ENCODE peak calls at places on chromosomes 6 and 20, in seven cellular contexts. One of them, this sample, is unnamed. For H3K79me2 and H3K9me2, the result is how much of the 10 kb centered on the place peaks cover.

GRCh38 chr20:54156981-54157835 is 16.6 kb downstream of the CYP24A1 start:
- DNase-seq in PC-3: no peak
- DNase-seq in hepatocyte: no peak
- DNase-seq in OCI-LY7: no peak
- DNase-seq in HCT116: no peak
- DNase-seq in GM23338: no peak
- DNase-seq in MM.1S: no peak
- DNase-seq in this sample: no peak

GRCh38 chr6:100573169-100573568 is 108.4 kb upstream of the SIM1 start:
- DNase-seq in PC-3: peak
- DNase-seq in hepatocyte: no peak
- DNase-seq in OCI-LY7: peak
- DNase-seq in HCT116: peak
- DNase-seq in GM23338: peak
- DNase-seq in MM.1S: no peak
- DNase-seq in this sample: peak

GRCh38 chr6:12288844-12289654 is 1.1 kb upstream of the EDN1 start:
- DNase-seq in PC-3: peak
- DNase-seq in hepatocyte: peak
- DNase-seq in OCI-LY7: peak
- DNase-seq in HCT116: peak
- DNase-seq in GM23338: peak
- DNase-seq in MM.1S: peak
- DNase-seq in this sample: peak

GRCh38 chr6:90695316-90695715 is 108.4 kb upstream of the MAP3K7 start:
- DNase-seq in PC-3: no peak
- DNase-seq in hepatocyte: no peak
- DNase-seq in OCI-LY7: no peak
- DNase-seq in HCT116: no peak
- DNase-seq in GM23338: no peak
- DNase-seq in MM.1S: no peak
- DNase-seq in this sample: no peak

GRCh38 chr6:169092375-169092774 is 161.3 kb downstream of the THBS2 start:
- DNase-seq in PC-3: peak
- DNase-seq in hepatocyte: no peak
- DNase-seq in OCI-LY7: no peak
- DNase-seq in HCT116: no peak
- DNase-seq in GM23338: no peak
- DNase-seq in MM.1S: no peak
- DNase-seq in this sample: peak

GRCh38 chr20:4813076-4813838 is 91.5 kb downstream of the PRND start:
- DNase-seq in PC-3: no peak
- DNase-seq in hepatocyte: no peak
- DNase-seq in OCI-LY7: peak
- DNase-seq in HCT116: no peak
- DNase-seq in GM23338: no peak
- DNase-seq in MM.1S: no peak
- DNase-seq in this sample: no peak

GRCh38 chr20:25248501-25249172 is 752 bp downstream of the PYGB start:
- DNase-seq in PC-3: peak
- DNase-seq in hepatocyte: peak
- DNase-seq in OCI-LY7: peak
- DNase-seq in HCT116: no peak
- DNase-seq in GM23338: peak
- DNase-seq in MM.1S: peak
- DNase-seq in this sample: peak

GRCh38 chr20:5070570-5070969 is 49.2 kb downstream of the PCNA start:
- DNase-seq in PC-3: no peak
- DNase-seq in hepatocyte: no peak
- DNase-seq in OCI-LY7: no peak
- DNase-seq in HCT116: no peak
- DNase-seq in GM23338: no peak
- DNase-seq in MM.1S: no peak
- DNase-seq in this sample: no peak

GRCh38 chr20:3235661-3236324 is 3.2 kb downstream of the SLC4A11 start:
- DNase-seq in PC-3: peak
- DNase-seq in hepatocyte: no peak
- DNase-seq in OCI-LY7: no peak
- DNase-seq in HCT116: no peak
- DNase-seq in GM23338: no peak
- DNase-seq in MM.1S: no peak
- DNase-seq in this sample: peak

GRCh38 chr6:70706491-70707123 is 38.9 kb downstream of the SMAP1 start:
- DNase-seq in PC-3: peak
- DNase-seq in hepatocyte: peak
- DNase-seq in OCI-LY7: peak
- DNase-seq in HCT116: peak
- DNase-seq in GM23338: peak
- DNase-seq in MM.1S: peak
- DNase-seq in this sample: peak

GRCh38 chr20:58611236-58612020 is 39.7 kb upstream of the STX16 start:
- DNase-seq in PC-3: peak
- DNase-seq in hepatocyte: no peak
- DNase-seq in OCI-LY7: no peak
- DNase-seq in HCT116: no peak
- DNase-seq in GM23338: no peak
- DNase-seq in MM.1S: no peak
- DNase-seq in this sample: no peak

GRCh38 chr6:31881136-31881859 is 2.5 kb upstream of the SLC44A4 start:
- DNase-seq in PC-3: no peak
- DNase-seq in hepatocyte: no peak
- DNase-seq in OCI-LY7: no peak
- DNase-seq in HCT116: no peak
- DNase-seq in GM23338: no peak
- DNase-seq in MM.1S: no peak
- DNase-seq in this sample: no peak

GRCh38 chr6:128095362-128095761 is 194.5 kb upstream of the THEMIS start:
- DNase-seq in PC-3: no peak
- DNase-seq in hepatocyte: no peak
- DNase-seq in OCI-LY7: no peak
- DNase-seq in HCT116: no peak
- DNase-seq in GM23338: no peak
- DNase-seq in MM.1S: no peak
- DNase-seq in this sample: no peak

GRCh38 chr6:158321960-158322359 is 9.7 kb downstream of the TULP4 start:
- DNase-seq in PC-3: peak
- DNase-seq in hepatocyte: peak
- DNase-seq in OCI-LY7: no peak
- DNase-seq in HCT116: no peak
- DNase-seq in GM23338: no peak
- DNase-seq in MM.1S: no peak
- DNase-seq in this sample: peak

GRCh38 chr20:15867017-15867416 is 706.2 kb downstream of the KIF16B start:
- DNase-seq in PC-3: no peak
- DNase-seq in hepatocyte: no peak
- DNase-seq in OCI-LY7: no peak
- DNase-seq in HCT116: no peak
- DNase-seq in GM23338: no peak
- DNase-seq in MM.1S: no peak
- DNase-seq in this sample: no peak

GRCh38 chr6:28000351-28001045 is 43.5 kb downstream of the OR2B6 start:
- DNase-seq in PC-3: no peak
- DNase-seq in hepatocyte: no peak
- DNase-seq in OCI-LY7: no peak
- DNase-seq in HCT116: no peak
- DNase-seq in GM23338: no peak
- DNase-seq in MM.1S: no peak
- DNase-seq in this sample: no peak

GRCh38 chr6:43119456-43119855 is 43.3 kb downstream of the PTK7 start:
- DNase-seq in PC-3: no peak
- DNase-seq in hepatocyte: no peak
- DNase-seq in OCI-LY7: no peak
- DNase-seq in HCT116: no peak
- DNase-seq in GM23338: no peak
- DNase-seq in MM.1S: no peak
- DNase-seq in this sample: no peak

GRCh38 chr6:143498428-143498827 is 13.1 kb downstream of the FUCA2 start:
- DNase-seq in PC-3: no peak
- DNase-seq in hepatocyte: no peak
- DNase-seq in OCI-LY7: no peak
- DNase-seq in HCT116: no peak
- DNase-seq in GM23338: no peak
- DNase-seq in MM.1S: no peak
- DNase-seq in this sample: no peak

GRCh38 chr6:5490495-5491069 is 229.3 kb downstream of the FARS2 start:
- DNase-seq in PC-3: no peak
- DNase-seq in hepatocyte: no peak
- DNase-seq in OCI-LY7: peak
- DNase-seq in HCT116: no peak
- DNase-seq in GM23338: no peak
- DNase-seq in MM.1S: no peak
- DNase-seq in this sample: no peak

GRCh38 chr6:44056392-44057237 is 70.6 kb downstream of the MRPL14 start:
- DNase-seq in PC-3: no peak
- DNase-seq in hepatocyte: peak
- DNase-seq in OCI-LY7: no peak
- DNase-seq in HCT116: no peak
- DNase-seq in GM23338: no peak
- DNase-seq in MM.1S: no peak
- DNase-seq in this sample: peak

DNA sequence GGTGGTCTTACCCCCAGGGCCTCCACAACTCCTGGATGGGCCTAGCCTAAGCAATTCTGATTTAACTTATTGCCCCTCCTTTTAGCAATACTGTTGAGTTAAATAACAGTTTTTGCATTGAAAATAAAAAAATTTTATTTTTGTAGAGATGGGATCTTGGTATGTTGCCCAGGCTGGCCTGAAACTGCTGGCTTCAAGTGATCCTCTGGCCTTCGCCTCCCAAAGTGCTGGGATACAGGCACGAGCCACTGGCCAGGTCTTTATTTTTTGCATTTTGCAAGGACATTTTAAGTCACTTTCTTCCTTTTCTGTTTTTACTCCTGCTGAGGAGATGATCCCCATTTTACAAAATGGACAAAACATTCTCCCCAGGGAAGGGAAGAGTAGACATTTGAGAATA is 20.6 kb downstream of the IGF2R start:
- DNase-seq in PC-3: no peak
- DNase-seq in hepatocyte: no peak
- DNase-seq in OCI-LY7: no peak
- DNase-seq in HCT116: no peak
- DNase-seq in GM23338: no peak
- DNase-seq in MM.1S: no peak
- DNase-seq in this sample: peak
- H3K79me2 ChIP-seq in PC-3: half or more
- H3K79me2 ChIP-seq in hepatocyte: half or more
- H3K79me2 ChIP-seq in OCI-LY7: under half
- H3K79me2 ChIP-seq in HCT116: half or more
- H3K79me2 ChIP-seq in GM23338: half or more
- H3K79me2 ChIP-seq in MM.1S: half or more
- H3K79me2 ChIP-seq in this sample: half or more

DNA sequence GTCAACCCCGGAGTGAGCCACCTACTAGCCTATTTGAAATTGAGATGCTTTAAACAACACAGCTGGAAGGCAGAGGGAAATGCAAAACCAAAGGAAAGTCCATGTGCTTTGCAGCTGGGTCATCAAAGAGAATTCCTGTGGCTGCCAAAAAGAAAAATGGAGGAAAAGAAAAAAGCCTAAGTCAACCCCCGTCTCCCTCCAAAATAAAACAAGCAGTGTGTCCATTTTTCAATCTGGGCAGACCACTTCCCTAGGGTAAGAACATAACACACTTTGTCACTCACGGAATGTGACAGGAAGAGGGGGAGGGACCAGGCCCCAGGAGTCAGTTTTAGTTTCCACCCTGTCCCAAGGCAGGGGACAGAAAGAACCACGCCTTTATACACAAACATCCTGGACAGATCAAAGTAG is 29.3 kb downstream of the PXDC1 start:
- DNase-seq in PC-3: no peak
- DNase-seq in hepatocyte: no peak
- DNase-seq in OCI-LY7: no peak
- DNase-seq in HCT116: no peak
- DNase-seq in GM23338: peak
- DNase-seq in MM.1S: no peak
- DNase-seq in this sample: peak
- TF ChIP-seq EZH2phosphoT487 in PC-3: no peak
- TF ChIP-seq EZH2phosphoT487 in hepatocyte: no peak
- TF ChIP-seq EZH2phosphoT487 in OCI-LY7: no peak
- TF ChIP-seq EZH2phosphoT487 in HCT116: no peak
- TF ChIP-seq EZH2phosphoT487 in GM23338: no peak
- TF ChIP-seq EZH2phosphoT487 in MM.1S: no peak
- TF ChIP-seq EZH2phosphoT487 in this sample: no peak

DNA sequence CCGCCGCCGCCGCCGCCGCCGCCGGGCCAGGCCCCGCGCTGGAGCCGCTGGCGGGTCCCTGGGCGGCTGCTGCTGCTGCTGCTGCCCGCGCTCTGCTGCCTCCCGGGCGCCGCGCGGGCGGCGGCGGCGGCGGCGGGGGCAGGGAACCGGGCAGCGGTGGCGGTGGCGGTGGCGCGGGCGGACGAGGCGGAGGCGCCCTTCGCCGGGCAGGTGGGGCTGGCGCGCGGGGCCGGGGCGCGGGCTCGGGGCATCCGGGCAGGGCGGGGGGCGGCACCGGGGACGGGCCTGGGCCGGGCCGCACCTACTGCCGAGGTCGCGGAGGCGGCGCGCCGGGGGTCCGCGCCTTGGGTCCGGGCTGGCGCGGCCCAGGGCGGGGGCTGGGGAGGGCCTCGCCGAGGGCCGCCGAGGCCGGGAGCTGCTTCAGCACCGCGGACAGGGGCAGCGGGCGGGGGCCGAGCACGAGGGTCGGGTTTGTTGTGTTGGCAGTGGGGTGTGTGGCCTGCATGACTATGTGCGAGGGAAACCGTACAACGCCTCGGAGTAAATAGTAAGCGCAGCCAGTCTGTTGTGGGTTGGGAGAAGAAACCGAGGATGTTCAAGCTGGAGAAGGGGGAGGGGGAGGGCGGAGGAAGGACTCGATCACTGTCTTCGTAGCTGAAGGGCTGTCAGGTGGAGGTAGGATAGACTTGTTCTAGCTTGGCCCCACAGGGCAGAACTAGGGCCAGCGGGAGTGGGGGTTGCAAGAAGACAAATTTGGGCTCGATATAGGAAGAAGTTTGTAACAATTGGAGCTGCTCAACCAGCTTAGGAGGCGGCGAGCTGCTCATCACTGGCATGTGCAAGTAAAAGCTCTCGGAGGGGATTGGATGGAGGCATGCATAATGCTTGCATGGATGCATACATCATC is 538 bp downstream of the MMP24 start:
- DNase-seq in PC-3: peak
- DNase-seq in hepatocyte: peak
- DNase-seq in OCI-LY7: peak
- DNase-seq in HCT116: no peak
- DNase-seq in GM23338: peak
- DNase-seq in MM.1S: peak
- DNase-seq in this sample: peak
- H3K9me2 ChIP-seq in PC-3: under half
- H3K9me2 ChIP-seq in hepatocyte: under half
- H3K9me2 ChIP-seq in OCI-LY7: under half
- H3K9me2 ChIP-seq in HCT116: under half
- H3K9me2 ChIP-seq in GM23338: under half
- H3K9me2 ChIP-seq in MM.1S: under half
- H3K9me2 ChIP-seq in this sample: under half

GRCh38 chr6:137222376-137222775 is 3.2 kb upstream of the IFNGR1 start:
- DNase-seq in PC-3: no peak
- DNase-seq in hepatocyte: no peak
- DNase-seq in OCI-LY7: peak
- DNase-seq in HCT116: no peak
- DNase-seq in GM23338: no peak
- DNase-seq in MM.1S: no peak
- DNase-seq in this sample: no peak
- H3K79me2 ChIP-seq in PC-3: under half
- H3K79me2 ChIP-seq in hepatocyte: under half
- H3K79me2 ChIP-seq in OCI-LY7: under half
- H3K79me2 ChIP-seq in HCT116: under half
- H3K79me2 ChIP-seq in GM23338: under half
- H3K79me2 ChIP-seq in MM.1S: under half
- H3K79me2 ChIP-seq in this sample: under half